ENCODE peak calls at places on chromosomes 5 and 9, in six cellular contexts. P, V, B, G, U and O are unnamed samples.

GRCh38 chr9:30815585-30815984 is 1568.9 kb upstream of the ACO1 start:
- DNase-seq in P (no peak), V (no peak), B (no peak), G (no peak), U (no peak), O (no peak)

GRCh38 chr9:120936011-120936763 is 9.6 kb upstream of the TRAF1 start:
- DNase-seq in P (peak; percentile 56), V (peak; percentile 85), B (peak; percentile 65), G (peak; percentile 66), U (peak; percentile 68), O (no peak)

GRCh38 chr5:57805170-57805569 is 322.6 kb upstream of the ACTBL2 start:
- DNase-seq in P (no peak), V (no peak), B (no peak), G (no peak), U (no peak), O (no peak)

GRCh38 chr5:54663876-54664275 is 146.3 kb downstream of the SNX18 start:
- DNase-seq in P (no peak), V (no peak), B (no peak), G (no peak), U (no peak), O (no peak)

GRCh38 chr5:132766020-132766805 is 10.8 kb downstream of the SEPTIN8 start:
- DNase-seq in P (no peak), V (no peak), B (no peak), G (no peak), U (no peak), O (no peak)

GRCh38 chr5:58407042-58407709 is 52.7 kb downstream of the PLK2 start:
- DNase-seq in P (no peak), V (no peak), B (no peak), G (no peak), U (no peak), O (no peak)

GRCh38 chr5:151617383-151617840 is 26.3 kb upstream of the FAT2 start:
- DNase-seq in P (no peak), V (no peak), B (no peak), G (no peak), U (no peak), O (no peak)

GRCh38 chr9:124664143-124664542 is 107.0 kb downstream of the NR6A1 start:
- DNase-seq in P (no peak), V (no peak), B (no peak), G (no peak), U (no peak), O (no peak)

GRCh38 chr9:136409557-136410455 is 608 bp downstream of the ENTR1 start:
- DNase-seq in P (peak; percentile 54), V (no peak), B (peak; percentile 30), G (no peak), U (no peak), O (peak; percentile 56)

GRCh38 chr5:160108124-160108523 is 11.1 kb downstream of the PWWP2A start:
- DNase-seq in P (no peak), V (no peak), B (no peak), G (no peak), U (no peak), O (no peak)

DNA sequence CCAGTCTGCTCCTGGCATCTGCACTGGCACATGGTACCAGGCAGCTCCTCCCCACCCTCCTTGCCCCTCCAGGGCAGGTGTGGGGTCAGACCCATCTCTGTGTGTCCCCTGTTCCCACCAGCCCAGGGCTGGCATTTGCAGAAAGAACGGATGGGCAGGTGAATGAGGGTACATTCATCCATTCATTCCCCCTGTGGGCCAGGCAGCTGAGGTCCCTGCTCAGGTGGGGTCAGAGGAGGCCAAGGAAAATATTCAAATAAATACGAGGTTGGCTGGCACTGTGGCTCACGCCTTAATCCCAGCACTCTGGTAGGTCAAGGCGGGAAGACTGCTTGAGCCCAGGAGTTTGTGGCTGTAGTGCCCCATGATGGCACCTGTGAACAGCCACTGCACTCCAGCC is 25.0 kb upstream of the PHYKPL start:
- DNase-seq in P (no peak), V (no peak), B (no peak), G (no peak), U (no peak), O (no peak)
- TF ChIP-seq TAF1 in P (no peak), V (no peak), B (no peak), G (no peak), U (no peak), O (no peak)

GRCh38 chr9:134236935-134237629 is 72.7 kb upstream of the RNU6ATAC start:
- DNase-seq in P (no peak), V (no peak), B (no peak), G (no peak), U (no peak), O (no peak)
- TF ChIP-seq POLR2A in P (no peak), V (no peak), B (no peak), G (no peak), U (no peak), O (no peak)

DNA sequence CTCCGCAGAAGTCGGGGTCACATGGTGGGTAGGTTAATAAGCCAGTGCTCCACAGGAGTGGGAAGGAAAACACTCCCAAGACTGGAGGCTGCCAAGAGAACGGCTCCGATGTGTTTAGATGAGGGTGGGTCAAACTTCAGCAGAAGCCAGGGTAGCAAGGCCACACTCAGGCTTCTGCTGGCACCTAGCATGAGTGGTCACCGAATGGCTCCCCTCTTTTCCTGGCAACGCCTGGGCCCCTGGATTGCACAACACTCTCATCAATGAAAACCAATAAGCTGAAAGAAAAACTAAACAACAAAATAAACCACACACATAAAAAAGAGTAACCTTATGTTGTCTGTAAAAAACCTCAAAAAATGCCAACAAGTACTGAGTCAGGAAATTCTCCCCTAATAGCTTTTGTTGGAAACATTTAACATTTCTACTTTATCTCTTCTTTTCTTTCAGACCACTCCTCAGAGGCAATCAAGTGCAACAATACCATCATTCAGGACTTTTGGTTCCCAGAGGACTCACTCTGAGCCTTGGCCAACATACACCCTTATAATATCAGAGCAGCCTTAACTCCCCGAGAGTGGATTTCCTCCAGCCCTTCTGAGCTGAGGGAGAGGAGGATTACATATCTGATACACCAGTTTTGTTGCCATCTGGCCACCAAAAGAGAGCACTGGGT is 279.9 kb downstream of the ENC1 start:
- DNase-seq in P (no peak), V (no peak), B (no peak), G (no peak), U (no peak), O (no peak)
- TF ChIP-seq TAF1 in P (no peak), V (no peak), B (no peak), G (no peak), U (no peak), O (no peak)

GRCh38 chr9:37784640-37785483 is at the start of gene EXOSC3:
- DNase-seq in P (peak; percentile 70), V (peak; percentile 89), B (peak; percentile 92), G (peak; percentile 69), U (peak; percentile 62), O (peak; percentile 74)
- TF ChIP-seq POLR2A in P (peak; percentile 98), V (peak; percentile 98), B (peak; percentile 95), G (peak; percentile 73), U (peak; percentile 100), O (peak; percentile 94)

GRCh38 chr9:77449177-77450092 is 198.7 kb downstream of the GNA14 start:
- DNase-seq in P (no peak), V (no peak), B (no peak), G (no peak), U (no peak), O (no peak)
- TF ChIP-seq TAF1 in P (no peak), V (no peak), B (no peak), G (no peak), U (no peak), O (no peak)

GRCh38 chr9:114155263-114155966 is at the start of gene COL27A1:
- DNase-seq in P (peak; percentile 85), V (peak; percentile 91), B (peak; percentile 70), G (peak; percentile 49), U (no peak), O (peak; percentile 93)
- TF ChIP-seq POLR2A in P (no peak), V (no peak), B (no peak), G (no peak), U (no peak), O (no peak)

DNA sequence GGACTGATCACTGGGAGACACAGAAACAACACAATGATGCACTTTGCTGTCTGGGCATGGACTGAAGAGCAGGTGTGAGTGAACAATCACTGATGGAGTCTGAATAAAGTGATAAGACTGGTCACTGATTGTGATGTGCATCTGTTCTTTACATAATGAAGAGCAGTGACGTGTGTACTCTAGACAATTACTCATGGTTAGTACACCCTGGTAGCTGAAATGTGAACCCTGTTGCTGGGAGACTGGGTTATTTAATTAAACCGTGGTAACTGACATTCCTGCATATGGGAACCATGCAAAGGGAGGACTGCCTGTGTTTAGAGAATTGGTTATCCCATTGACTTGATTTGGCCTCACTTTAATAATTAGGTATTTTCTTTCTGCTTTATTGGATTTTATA is 202.9 kb downstream of the NR2F1-AS1 start:
- DNase-seq in P (no peak), V (no peak), B (no peak), G (no peak), U (no peak), O (no peak)
- TF ChIP-seq TAF1 in P (no peak), V (no peak), B (no peak), G (no peak), U (no peak), O (no peak)